ENCODE peak calls at places on chromosomes 12 and 14, in five cellular contexts. F is IMR-90, R is ovary, G is SJSA1, M is GM23338. V is an unnamed sample.
A peak's percentile ranks its signal among the peaks of the same experiment; 100 is the strongest.

GRCh38 chr14:99352688-99353280 is 80.8 kb upstream of the BCL11B start:
- DNase-seq in G (no peak), R (no peak), M (no peak), F (no peak), V (no peak)

GRCh38 chr14:76917759-76918175 is 91.6 kb downstream of the LRRC74A start:
- DNase-seq in R (peak; percentile 58), M (no peak), G (no peak), F (no peak), V (peak; percentile 42)

GRCh38 chr12:89038831-89039509 is 313.3 kb downstream of the DUSP6 start:
- DNase-seq in M (no peak), F (no peak), G (no peak), R (no peak), V (no peak)

GRCh38 chr12:63150255-63151060 is 543 bp downstream of the AVPR1A start:
- DNase-seq in R (peak; percentile 39), F (no peak), M (peak; percentile 80), G (no peak), V (peak; percentile 59)

GRCh38 chr12:45990468-45991288 is at the start of gene SCAF11:
- DNase-seq in R (peak; percentile 100), G (peak; percentile 100), M (peak; percentile 100), F (peak; percentile 100), V (peak; percentile 97)

GRCh38 chr14:68794130-68794855 is 1.4 kb upstream of the ZFP36L1 start:
- DNase-seq in R (peak; percentile 92), M (peak; percentile 84), F (peak; percentile 95), G (peak; percentile 80), V (peak; percentile 90)

GRCh38 chr14:72451081-72451972 is 442.6 kb downstream of the DPF3 start:
- DNase-seq in G (no peak), F (no peak), M (no peak), R (no peak), V (no peak)

GRCh38 chr12:111160350-111161142 is 208.3 kb downstream of the PHETA1 start:
- DNase-seq in R (no peak), F (no peak), G (no peak), M (no peak), V (no peak)

GRCh38 chr14:54348001-54348611 is 48.7 kb upstream of the CDKN3 start:
- DNase-seq in R (no peak), F (peak; percentile 47), G (peak; percentile 48), M (peak; percentile 88), V (no peak)

GRCh38 chr14:67172520-67172919 is 16.7 kb upstream of the GARIN2 start:
- DNase-seq in F (no peak), G (no peak), M (no peak), R (no peak), V (no peak)

GRCh38 chr12:31018106-31018890 is 55.4 kb upstream of the DDX11 start:
- DNase-seq in R (no peak), F (no peak), M (no peak), G (no peak), V (no peak)

GRCh38 chr14:68230941-68231717 is 411.6 kb downstream of the RAD51B start:
- DNase-seq in F (peak; percentile 79), M (peak; percentile 70), G (peak; percentile 78), R (no peak), V (no peak)

GRCh38 chr12:12540261-12541013 is 22.2 kb downstream of the DUSP16 start:
- DNase-seq in R (no peak), F (no peak), G (no peak), M (no peak), V (no peak)

GRCh38 chr12:83389237-83389996 is 702.7 kb downstream of the TMTC2 start:
- DNase-seq in G (no peak), M (peak; percentile 80), F (no peak), R (no peak), V (no peak)

GRCh38 chr14:90871605-90872233 is 55.5 kb upstream of the TTC7B start:
- DNase-seq in R (no peak), F (peak; percentile 54), M (no peak), G (no peak), V (no peak)

GRCh38 chr12:122886851-122887816 is 8.8 kb downstream of the VPS37B start:
- DNase-seq in R (no peak), G (peak; percentile 33), F (peak; percentile 76), M (no peak), V (no peak)

GRCh38 chr12:86256169-86256568 is at the start of gene MGAT4C:
- DNase-seq in G (no peak), F (no peak), R (no peak), M (no peak), V (no peak)

GRCh38 chr14:51304428-51304827 is 64.4 kb downstream of the TMX1 start:
- DNase-seq in M (peak; percentile 53), R (no peak), F (peak; percentile 80), G (no peak), V (no peak)

GRCh38 chr14:37247777-37248461 is 50.2 kb downstream of the MIPOL1 start:
- DNase-seq in F (no peak), M (no peak), R (no peak), G (no peak), V (no peak)

GRCh38 chr12:62813031-62813829 is 121.7 kb downstream of the PPM1H start:
- DNase-seq in R (peak; percentile 84), M (peak; percentile 89), F (peak; percentile 68), G (peak; percentile 26), V (peak; percentile 64)

GRCh38 chr14:30754778-30755177 is 119.6 kb upstream of the COCH start:
- DNase-seq in G (no peak), M (no peak), R (no peak), F (no peak), V (no peak)

GRCh38 chr12:40104461-40105264 is 1.2 kb downstream of the SLC2A13 start:
- DNase-seq in R (no peak), G (no peak), F (peak; percentile 2), M (peak; percentile 27), V (peak; percentile 80)

GRCh38 chr12:40105515-40106201 is at the start of gene SLC2A13:
- DNase-seq in M (peak; percentile 82), G (peak; percentile 59), R (peak; percentile 87), F (peak; percentile 59), V (peak; percentile 98)

GRCh38 chr12:40106655-40107054 is 774 bp upstream of the SLC2A13 start:
- DNase-seq in G (no peak), F (no peak), R (no peak), M (peak; percentile 23), V (no peak)

GRCh38 chr12:40106202-40106533 is 287 bp upstream of the SLC2A13 start:
- DNase-seq in F (no peak), G (no peak), R (no peak), M (no peak), V (no peak)

GRCh38 chr12:40105265-40105514 is 691 bp downstream of the SLC2A13 start:
- DNase-seq in G (no peak), F (no peak), M (no peak), R (no peak), V (peak; percentile 95)
- H3K4me1 ChIP-seq in G (peaks cover 10% of the 10 kb centered on the region), F (peaks cover 3% of the 10 kb centered on the region), M (peaks cover 27% of the 10 kb centered on the region), R (peaks cover 9% of the 10 kb centered on the region), V (peaks cover 18% of the 10 kb centered on the region)

GRCh38 chr12:1632702-1633101 is 3.7 kb downstream of the WNT5B start:
- DNase-seq in M (no peak), F (no peak), G (no peak), R (no peak), V (peak; percentile 31)
- H3K4me1 ChIP-seq in M (peaks cover 52% of the 10 kb centered on the region), F (peaks cover 19% of the 10 kb centered on the region), G (peaks cover 8% of the 10 kb centered on the region), R (peaks cover 2% of the 10 kb centered on the region), V (peaks cover 19% of the 10 kb centered on the region)

DNA sequence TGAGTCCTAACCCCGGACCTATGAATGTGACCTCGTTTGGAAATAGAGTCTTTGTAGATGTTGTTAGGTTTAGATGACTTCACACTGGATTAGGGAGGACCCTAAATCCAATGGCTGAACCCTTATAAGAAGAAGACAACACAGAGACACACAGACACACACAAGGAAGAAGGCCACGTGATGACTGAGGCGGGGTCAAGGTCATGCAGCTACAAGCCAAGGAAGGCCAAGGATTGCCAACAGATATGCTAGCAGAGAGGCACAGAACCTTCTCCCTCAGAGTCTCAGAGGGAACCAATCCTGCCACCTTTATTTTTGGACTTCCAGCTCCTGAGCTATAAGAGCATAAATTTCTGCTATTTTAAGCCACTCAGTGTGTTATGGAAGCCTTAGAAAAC is 31.8 kb downstream of the LTBP2 start:
- DNase-seq in M (no peak), F (no peak), G (no peak), R (peak; percentile 78), V (no peak)
- H3K4me1 ChIP-seq in M (no peaks in the 10 kb centered on the region), F (peaks cover 53% of the 10 kb centered on the region), G (peaks cover 39% of the 10 kb centered on the region), R (peaks cover 64% of the 10 kb centered on the region), V (peaks cover 67% of the 10 kb centered on the region)

GRCh38 chr12:4015225-4016076 is 142.3 kb upstream of the PARP11 start:
- DNase-seq in F (no peak), G (no peak), R (no peak), M (no peak), V (no peak)
- H3K4me1 ChIP-seq in F (no peaks in the 10 kb centered on the region), G (no peaks in the 10 kb centered on the region), R (no peaks in the 10 kb centered on the region), M (peaks cover 7% of the 10 kb centered on the region), V (no peaks in the 10 kb centered on the region)

GRCh38 chr12:79643821-79644220 is 46.9 kb downstream of the PAWR start:
- DNase-seq in F (no peak), M (no peak), R (no peak), G (no peak), V (no peak)

GRCh38 chr12:79637093-79637492 is 53.7 kb downstream of the PAWR start:
- DNase-seq in F (no peak), M (no peak), R (no peak), G (no peak), V (no peak)

GRCh38 chr12:79634957-79635471 is 55.8 kb downstream of the PAWR start:
- DNase-seq in R (no peak), F (no peak), M (peak; percentile 68), G (no peak), V (no peak)

GRCh38 chr12:79635676-79636075 is 55.1 kb downstream of the PAWR start:
- DNase-seq in G (no peak), F (peak; percentile 9), R (no peak), M (no peak), V (no peak)

DNA sequence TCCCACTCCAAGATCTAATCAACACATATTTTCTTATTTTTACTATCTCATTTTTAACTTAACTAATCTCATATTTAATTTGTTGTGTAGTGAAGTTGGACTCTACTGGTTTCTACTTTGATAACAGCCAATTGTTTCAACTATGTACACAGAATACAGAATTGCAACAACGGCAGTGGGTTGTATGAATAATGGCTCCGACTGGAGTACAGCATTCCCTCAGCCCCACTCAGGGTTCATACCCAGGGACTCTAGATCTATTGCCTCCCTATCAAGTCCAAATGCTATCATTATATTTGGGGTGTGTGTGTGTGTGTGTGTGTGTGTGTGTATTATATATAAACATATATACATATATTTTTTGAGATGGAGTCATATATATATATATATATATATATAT is 52.3 kb downstream of the PAWR start:
- DNase-seq in G (no peak), R (no peak), M (no peak), F (no peak), V (no peak)
- H3K4me1 ChIP-seq in G (no peaks in the 10 kb centered on the region), R (peaks cover 6% of the 10 kb centered on the region), M (peaks cover 54% of the 10 kb centered on the region), F (peaks cover 2% of the 10 kb centered on the region), V (peaks cover 17% of the 10 kb centered on the region)

DNA sequence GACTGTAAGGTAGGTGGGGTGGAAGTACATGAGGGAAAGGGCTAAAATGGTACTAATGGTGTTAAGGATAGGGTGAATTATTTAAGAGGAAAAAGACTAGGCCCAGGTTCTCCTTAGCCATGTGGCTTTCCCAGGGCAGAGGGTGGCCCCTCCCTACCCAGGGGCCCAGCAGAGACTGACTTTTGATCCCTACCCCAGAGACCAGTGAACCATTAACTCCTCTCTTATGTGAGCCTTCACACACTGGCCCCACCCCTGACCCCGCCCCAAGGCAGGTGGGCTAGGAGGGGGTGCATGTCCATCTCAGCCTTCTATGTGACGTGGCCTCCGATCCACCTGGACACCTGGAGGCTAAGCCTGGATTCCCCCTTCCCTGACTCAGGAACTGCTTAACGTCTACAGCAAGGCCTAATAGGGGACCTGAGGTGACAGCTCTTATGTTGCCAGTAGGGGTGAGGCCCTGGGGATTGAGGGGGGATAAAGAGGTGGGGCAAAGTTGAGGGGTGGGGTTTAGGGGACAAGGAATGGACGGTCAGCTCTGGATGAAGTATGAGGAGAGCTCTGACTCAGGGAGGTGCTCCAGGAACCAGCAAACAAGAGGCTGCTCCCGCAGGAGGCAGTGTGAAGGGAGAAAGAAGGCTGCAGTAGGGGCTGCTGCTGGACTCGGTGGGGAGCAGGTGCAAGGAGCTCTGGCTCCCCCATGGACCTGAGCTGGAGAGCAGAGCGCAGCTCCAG is 765 bp downstream of the SLC39A5 start:
- DNase-seq in R (no peak), M (peak; percentile 33), G (no peak), F (no peak), V (peak; percentile 72)
- H3K4me1 ChIP-seq in R (no peaks in the 10 kb centered on the region), M (no peaks in the 10 kb centered on the region), G (no peaks in the 10 kb centered on the region), F (no peaks in the 10 kb centered on the region), V (no peaks in the 10 kb centered on the region)

V was measured in osteoblast.